ENCODE peak calls at places on chromosome 7, in seven cellular contexts. V is HepG2, W is SK-N-SH, C is A549, Q is K562, H is GM12878, N is H1. X is an unnamed sample.

GRCh38 chr7:133436014-133436428 is 183.1 kb downstream of the EXOC4 start:
- DNase-seq in V (no peak), W (no peak), C (no peak), Q (no peak), H (no peak), N (no peak), X (no peak)

GRCh38 chr7:141225916-141226618 is 152.2 kb downstream of the TMEM178B start:
- DNase-seq in V (no peak), W (no peak), C (no peak), Q (no peak), H (peak), N (no peak), X (no peak)

GRCh38 chr7:142689439-142690168 is 59.7 kb upstream of the PRSS1 start:
- DNase-seq in V (no peak), W (no peak), C (no peak), Q (peak), H (no peak), N (no peak), X (no peak)

GRCh38 chr7:105015631-105015965 is 1.6 kb downstream of the KMT2E start:
- DNase-seq in V (no peak), W (peak), C (no peak), Q (peak), H (no peak), N (no peak), X (no peak)

GRCh38 chr7:40057292-40057691 is 77.1 kb downstream of the MPLKIP start:
- DNase-seq in V (no peak), W (no peak), C (no peak), Q (peak), H (no peak), N (no peak), X (no peak)

GRCh38 chr7:66950311-66950710 is 29.3 kb downstream of the TMEM248 start:
- DNase-seq in V (no peak), W (no peak), C (no peak), Q (no peak), H (no peak), N (no peak), X (no peak)

GRCh38 chr7:139560678-139561077 is 37.2 kb downstream of the CLEC2L start:
- DNase-seq in V (no peak), W (peak), C (no peak), Q (peak), H (no peak), N (no peak), X (no peak)

GRCh38 chr7:87435546-87435945 is 39.9 kb downstream of the ABCB4 start:
- DNase-seq in V (no peak), W (no peak), C (no peak), Q (no peak), H (no peak), N (no peak), X (no peak)

DNA sequence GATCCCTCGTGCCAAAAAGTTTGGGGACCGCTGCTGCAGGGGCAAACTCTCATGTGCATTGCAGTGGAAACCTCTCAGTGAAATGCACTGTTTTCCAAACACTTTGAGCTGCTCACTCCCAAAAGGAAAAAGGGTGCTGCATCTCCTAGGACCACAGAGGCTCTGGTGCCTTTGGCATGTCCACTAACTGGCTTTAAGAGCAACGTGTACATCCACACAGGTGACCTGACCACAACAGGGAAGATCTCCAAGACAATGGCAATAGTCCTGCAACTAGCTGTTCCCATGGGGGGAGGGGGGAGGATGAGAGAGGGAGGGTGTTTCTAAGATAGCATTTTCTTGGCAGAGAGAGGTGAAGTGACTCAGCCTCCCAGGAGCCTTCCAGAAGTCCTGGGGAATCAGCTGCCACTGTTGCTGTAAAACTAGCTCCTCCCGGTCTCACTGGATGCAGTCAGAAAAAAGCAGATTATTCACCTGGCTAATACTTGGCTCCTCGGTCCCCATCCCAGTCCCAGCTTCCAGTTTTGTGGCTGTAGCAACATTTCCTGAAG is 181.7 kb downstream of the HECW1 start:
- DNase-seq in V (no peak), W (no peak), C (peak), Q (peak), H (no peak), N (no peak), X (peak)
- TF ChIP-seq MAX in V (no peak), W (no peak), C (no peak), Q (no peak), H (no peak), N (no peak), X (no peak)

GRCh38 chr7:113775401-113775800 is 143.4 kb downstream of the PPP1R3A start:
- DNase-seq in V (no peak), W (no peak), C (no peak), Q (no peak), H (no peak), N (no peak), X (no peak)

GRCh38 chr7:113768256-113768847 is 150.5 kb downstream of the PPP1R3A start:
- DNase-seq in V (no peak), W (no peak), C (no peak), Q (no peak), H (no peak), N (no peak), X (no peak)

GRCh38 chr7:113770146-113770738 is 148.6 kb downstream of the PPP1R3A start:
- DNase-seq in V (no peak), W (no peak), C (no peak), Q (no peak), H (no peak), N (no peak), X (no peak)

GRCh38 chr7:113775804-113776203 is 143.0 kb downstream of the PPP1R3A start:
- DNase-seq in V (no peak), W (no peak), C (no peak), Q (no peak), H (no peak), N (no peak), X (no peak)

DNA sequence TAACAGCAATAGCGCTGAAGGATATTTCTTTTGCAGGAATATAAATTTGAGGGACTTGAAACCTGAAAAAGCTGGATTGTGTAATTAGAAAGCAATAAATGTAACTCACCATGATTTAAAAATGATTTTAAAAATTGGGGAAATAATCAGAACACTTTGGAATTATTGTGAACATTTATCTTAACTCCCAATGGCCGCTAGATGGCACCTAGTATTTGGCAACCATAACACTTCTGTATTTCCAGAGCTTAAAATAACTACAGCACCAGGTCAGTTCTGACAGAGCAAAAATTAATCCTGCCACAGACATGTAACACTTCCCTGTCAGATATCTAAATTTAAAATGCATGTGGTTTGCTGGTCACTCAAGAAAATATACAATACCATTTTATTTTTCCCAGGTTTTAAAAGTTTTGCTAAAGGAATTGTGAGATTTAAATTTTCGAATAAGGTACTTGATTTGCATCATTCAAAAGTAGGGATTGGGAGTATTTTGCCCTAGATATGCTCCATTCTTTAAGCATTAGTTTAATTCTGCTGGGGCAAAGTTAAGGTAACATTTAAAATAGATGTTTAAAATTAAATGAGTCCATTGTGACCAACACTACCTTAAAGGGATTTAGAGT is 144.5 kb downstream of the PPP1R3A start:
- DNase-seq in V (peak), W (peak), C (peak), Q (peak), H (no peak), N (no peak), X (no peak)
- TF ChIP-seq USF2 in V (no peak), W (no peak), C (no peak), Q (no peak), H (no peak), N (no peak), X (no peak)

DNA sequence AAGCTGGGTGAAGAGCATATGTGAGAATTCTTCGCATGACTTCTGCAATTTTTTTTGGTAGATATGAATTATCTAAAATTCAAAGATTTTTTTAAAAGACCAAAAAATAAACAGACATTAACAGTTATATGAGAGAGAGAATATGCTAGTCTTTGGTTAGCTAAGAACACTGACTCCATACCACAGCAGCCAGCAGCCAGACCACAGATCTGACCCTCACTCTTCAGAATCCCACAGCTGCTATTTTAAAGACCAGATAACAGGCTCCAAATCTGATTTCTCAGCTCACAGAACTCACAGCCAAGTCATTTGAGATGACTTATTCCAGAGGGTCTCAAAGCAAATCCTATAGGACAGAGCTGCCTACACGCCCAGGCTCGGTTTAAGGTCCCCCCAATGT is 20.4 kb downstream of the NUDCD3 start:
- DNase-seq in V (no peak), W (no peak), C (no peak), Q (peak), H (no peak), N (no peak), X (no peak)
- TF ChIP-seq MAX in V (no peak), W (no peak), C (no peak), Q (no peak), H (no peak), N (no peak), X (no peak)

GRCh38 chr7:16268821-16269768 is 152.2 kb downstream of the CRPPA start:
- DNase-seq in V (no peak), W (peak), C (no peak), Q (peak), H (no peak), N (no peak), X (no peak)
- TF ChIP-seq USF2 in V (no peak), W (no peak), C (no peak), Q (no peak), H (no peak), N (no peak), X (no peak)

GRCh38 chr7:16546921-16547505 is 20.4 kb downstream of the LRRC72 start:
- DNase-seq in V (no peak), W (no peak), C (no peak), Q (no peak), H (no peak), N (no peak), X (no peak)

GRCh38 chr7:16543456-16543855 is 16.8 kb downstream of the LRRC72 start:
- DNase-seq in V (no peak), W (no peak), C (no peak), Q (no peak), H (no peak), N (no peak), X (no peak)

GRCh38 chr7:16542401-16542800 is 15.8 kb downstream of the LRRC72 start:
- DNase-seq in V (no peak), W (no peak), C (no peak), Q (no peak), H (no peak), N (no peak), X (no peak)
- TF ChIP-seq MAX in V (no peak), W (no peak), C (no peak), Q (no peak), H (no peak), N (no peak), X (no peak)

GRCh38 chr7:100469227-100470044 is 5.4 kb upstream of the SPACDR start:
- DNase-seq in V (peak), W (peak), C (peak), Q (peak), H (no peak), N (peak), X (peak)
- TF ChIP-seq USF2 in V (no peak), W (no peak), C (no peak), Q (no peak), H (no peak), N (peak), X (no peak)